ENCODE peak calls at places on chromosomes 2 and 18, in nine cellular contexts. V is stimulated activated CD8-positive, alpha-beta memory T cell treated with anti-CD3 and anti-CD28 coated beads, Interleukin-2, amount 100 ng/mL, for 48 hours; C is cardiac fibroblast; Z is GM23248; D is cerebellum; B is NCI-H1417; M is HEK293T; S is germinal center; X is NCI-H69. Q is an unnamed sample.

GRCh38 chr2:20645301-20645701 is 5.6 kb downstream of the HS1BP3 start:
- DNase-seq in Z (no peak), S (no peak), C (no peak), V (no peak), X (no peak), M (no peak), B (no peak), D (no peak), Q (no peak)

GRCh38 chr2:24643051-24643450 is 150.1 kb downstream of the PTRHD1 start:
- DNase-seq in S (no peak), M (no peak), D (no peak), V (no peak), X (peak; percentile 38), B (no peak), C (peak; percentile 16), Z (no peak), Q (no peak)

GRCh38 chr2:88253375-88253774 is 83.2 kb downstream of the THNSL2 start:
- DNase-seq in B (no peak), Z (no peak), X (no peak), D (no peak), C (no peak), M (no peak), S (no peak), V (no peak), Q (no peak)

GRCh38 chr2:234880551-234881211 is 71.1 kb upstream of the SH3BP4 start:
- DNase-seq in S (no peak), C (peak; percentile 51), D (no peak), X (peak; percentile 75), V (no peak), B (no peak), M (no peak), Z (peak; percentile 67), Q (no peak)

GRCh38 chr2:160279813-160280465 is 79.9 kb upstream of the ITGB6 start:
- DNase-seq in V (no peak), X (no peak), B (no peak), Z (peak; percentile 84), S (no peak), D (no peak), M (no peak), C (peak; percentile 51), Q (no peak)

GRCh38 chr18:37674570-37674969 is 109.0 kb upstream of the CELF4 start:
- DNase-seq in C (no peak), Z (no peak), S (no peak), V (no peak), D (no peak), X (no peak), B (no peak), M (no peak), Q (no peak)

GRCh38 chr18:48835119-48835518 is 115.6 kb downstream of the SMAD7 start:
- DNase-seq in X (no peak), Z (no peak), V (no peak), D (no peak), B (no peak), C (no peak), S (no peak), M (no peak), Q (no peak)

GRCh38 chr2:149037851-149038250 is 648 bp upstream of the LYPD6B start:
- DNase-seq in S (no peak), V (no peak), X (peak; percentile 50), B (peak; percentile 66), Z (no peak), C (no peak), M (no peak), D (no peak), Q (peak; percentile 37)

GRCh38 chr2:191321861-191322662 is 76.9 kb downstream of the MYO1B start:
- DNase-seq in D (no peak), X (peak; percentile 3), V (no peak), C (peak; percentile 42), M (peak; percentile 45), S (no peak), B (no peak), Z (peak; percentile 89), Q (no peak)

GRCh38 chr2:104702451-104702850 is 151.5 kb upstream of the POU3F3 start:
- DNase-seq in X (peak; percentile 73), M (peak; percentile 51), V (no peak), C (no peak), S (no peak), Z (no peak), B (peak; percentile 63), D (no peak), Q (peak; percentile 4)

GRCh38 chr2:129760669-129761068 is 218.8 kb upstream of the RAB6C start:
- DNase-seq in B (no peak), D (no peak), V (no peak), C (no peak), M (no peak), Z (no peak), S (no peak), X (no peak), Q (no peak)

GRCh38 chr18:49162226-49162848 is 211.6 kb upstream of the SMAD7 start:
- DNase-seq in X (peak; percentile 21), S (no peak), V (no peak), Z (no peak), D (no peak), B (no peak), C (no peak), M (no peak), Q (no peak)

GRCh38 chr2:199455533-199456382 is 2.0 kb downstream of the SATB2 start:
- DNase-seq in Z (peak; percentile 55), S (no peak), D (no peak), V (no peak), M (no peak), X (peak; percentile 96), B (peak; percentile 65), C (peak; percentile 19), Q (peak; percentile 63)

GRCh38 chr18:22191986-22192385 is 22.6 kb downstream of the GATA6 start:
- DNase-seq in V (no peak), S (no peak), B (no peak), Z (no peak), D (no peak), X (no peak), C (peak; percentile 75), M (no peak), Q (no peak)

GRCh38 chr2:174778479-174778962 is 14.2 kb upstream of the CHRNA1 start:
- DNase-seq in B (no peak), D (no peak), V (peak; percentile 51), M (no peak), S (no peak), Z (peak; percentile 93), X (no peak), C (peak; percentile 98), Q (no peak)

GRCh38 chr2:227630322-227630721 is 13.0 kb downstream of the SCYGR4 start:
- DNase-seq in B (no peak), V (no peak), D (no peak), C (no peak), Z (no peak), S (no peak), M (no peak), X (no peak), Q (peak; percentile 7)

GRCh38 chr2:241595600-241596140 is 37.1 kb downstream of the BOK start:
- DNase-seq in X (peak; percentile 1), Z (no peak), B (no peak), S (peak; percentile 27), M (no peak), D (no peak), V (no peak), C (no peak), Q (no peak)

GRCh38 chr18:73060666-73061270 is 193.0 kb upstream of the NETO1 start:
- DNase-seq in M (no peak), V (no peak), X (peak; percentile 33), C (peak; percentile 10), B (no peak), S (no peak), D (no peak), Z (peak; percentile 2), Q (no peak)

GRCh38 chr2:227186751-227187150 is 22.3 kb downstream of the COL4A3 start:
- DNase-seq in C (peak; percentile 31), V (no peak), B (no peak), X (peak; percentile 44), S (no peak), M (no peak), D (no peak), Z (peak; percentile 38), Q (no peak)

GRCh38 chr2:11532434-11533055 is 1.3 kb upstream of the GREB1 start:
- DNase-seq in S (no peak), M (no peak), D (no peak), X (peak; percentile 62), C (peak; percentile 27), Z (peak; percentile 13), V (no peak), B (no peak), Q (no peak)

GRCh38 chr2:201406077-201406662 is 45.1 kb downstream of the TRAK2 start:
- DNase-seq in X (peak; percentile 10), M (no peak), S (no peak), V (no peak), Z (peak; percentile 89), D (no peak), C (peak; percentile 95), B (no peak), Q (no peak)

GRCh38 chr2:39665811-39666488 is at the start of gene TMEM178A:
- DNase-seq in S (peak; percentile 52), V (no peak), D (peak; percentile 64), C (no peak), B (peak; percentile 64), Z (peak; percentile 32), M (peak; percentile 58), X (peak; percentile 73), Q (no peak)

GRCh38 chr2:170425291-170425751 is 247.4 kb downstream of the MYO3B start:
- DNase-seq in S (no peak), Z (peak; percentile 72), B (no peak), C (peak; percentile 15), X (no peak), D (no peak), M (no peak), V (no peak), Q (no peak)

GRCh38 chr18:11487390-11487789 is 122.0 kb upstream of the SLC35G4 start:
- DNase-seq in X (no peak), V (no peak), M (no peak), Z (no peak), C (no peak), D (no peak), S (no peak), B (no peak), Q (no peak)